ENCODE peak calls at places on chromosomes 1 and 21, in four cellular contexts. P is HL-60, W is K562, D is GM12878. E is an unnamed sample.

GRCh38 chr1:168637350-168637991 is 61.1 kb downstream of the XCL1 start:
- DNase-seq in P (peak), W (peak), D (no peak), E (no peak)

GRCh38 chr21:39663742-39664492 is 51.2 kb downstream of the B3GALT5 start:
- DNase-seq in P (no peak), W (no peak), D (no peak), E (no peak)

GRCh38 chr1:183075861-183076260 is 52.6 kb downstream of the LAMC1 start:
- DNase-seq in P (no peak), W (no peak), D (no peak), E (no peak)

GRCh38 chr1:32393832-32394140 is 455 bp downstream of the BSDC1 start:
- DNase-seq in P (peak), W (no peak), D (no peak), E (no peak)

GRCh38 chr1:26697441-26697977 is 1.7 kb downstream of the ARID1A start:
- DNase-seq in P (no peak), W (no peak), D (no peak), E (no peak)

GRCh38 chr1:55284856-55285255 is 69.7 kb upstream of the USP24 start:
- DNase-seq in P (no peak), W (no peak), D (peak), E (no peak)

GRCh38 chr1:37420461-37420860 is 53.9 kb upstream of the ZC3H12A start:
- DNase-seq in P (no peak), W (no peak), D (no peak), E (no peak)

GRCh38 chr1:24705260-24706073 is 39.8 kb upstream of the CLIC4 start:
- DNase-seq in P (no peak), W (peak), D (peak), E (peak)

GRCh38 chr1:33349081-33349759 is 28.3 kb upstream of the A3GALT2 start:
- DNase-seq in P (peak), W (peak), D (no peak), E (peak)

GRCh38 chr1:209248649-209249279 is 334.8 kb upstream of the CAMK1G start:
- DNase-seq in P (peak), W (peak), D (peak), E (peak)

GRCh38 chr1:155177192-155177917 is 3.7 kb downstream of the TRIM46 start:
- DNase-seq in P (no peak), W (no peak), D (no peak), E (peak)

GRCh38 chr1:190975827-190976226 is 498.2 kb upstream of the BRINP3 start:
- DNase-seq in P (no peak), W (no peak), D (no peak), E (no peak)

GRCh38 chr1:245118066-245118465 is 36.7 kb upstream of the KIF26B start:
- DNase-seq in P (no peak), W (no peak), D (no peak), E (no peak)

GRCh38 chr1:151816548-151816947 is 11.3 kb upstream of the LINGO4 start:
- DNase-seq in P (no peak), W (no peak), D (no peak), E (no peak)

GRCh38 chr1:23559985-23560755 is 869 bp upstream of the ID3 start:
- DNase-seq in P (peak), W (no peak), D (no peak), E (no peak)

GRCh38 chr1:59361766-59362165 is 64.9 kb downstream of the FGGY start:
- DNase-seq in P (no peak), W (peak), D (no peak), E (no peak)

GRCh38 chr21:44416193-44416592 is 39.1 kb upstream of the LRRC3 start:
- DNase-seq in P (no peak), W (no peak), D (no peak), E (no peak)

GRCh38 chr1:170586942-170587593 is 55.1 kb downstream of the GORAB start:
- DNase-seq in P (no peak), W (no peak), D (no peak), E (no peak)

GRCh38 chr1:1433804-1434130 is 1.7 kb upstream of the VWA1 start:
- DNase-seq in P (peak), W (no peak), D (no peak), E (peak)

GRCh38 chr1:51344602-51345299 is 14.4 kb upstream of the TTC39A start:
- DNase-seq in P (no peak), W (peak), D (no peak), E (no peak)

DNA sequence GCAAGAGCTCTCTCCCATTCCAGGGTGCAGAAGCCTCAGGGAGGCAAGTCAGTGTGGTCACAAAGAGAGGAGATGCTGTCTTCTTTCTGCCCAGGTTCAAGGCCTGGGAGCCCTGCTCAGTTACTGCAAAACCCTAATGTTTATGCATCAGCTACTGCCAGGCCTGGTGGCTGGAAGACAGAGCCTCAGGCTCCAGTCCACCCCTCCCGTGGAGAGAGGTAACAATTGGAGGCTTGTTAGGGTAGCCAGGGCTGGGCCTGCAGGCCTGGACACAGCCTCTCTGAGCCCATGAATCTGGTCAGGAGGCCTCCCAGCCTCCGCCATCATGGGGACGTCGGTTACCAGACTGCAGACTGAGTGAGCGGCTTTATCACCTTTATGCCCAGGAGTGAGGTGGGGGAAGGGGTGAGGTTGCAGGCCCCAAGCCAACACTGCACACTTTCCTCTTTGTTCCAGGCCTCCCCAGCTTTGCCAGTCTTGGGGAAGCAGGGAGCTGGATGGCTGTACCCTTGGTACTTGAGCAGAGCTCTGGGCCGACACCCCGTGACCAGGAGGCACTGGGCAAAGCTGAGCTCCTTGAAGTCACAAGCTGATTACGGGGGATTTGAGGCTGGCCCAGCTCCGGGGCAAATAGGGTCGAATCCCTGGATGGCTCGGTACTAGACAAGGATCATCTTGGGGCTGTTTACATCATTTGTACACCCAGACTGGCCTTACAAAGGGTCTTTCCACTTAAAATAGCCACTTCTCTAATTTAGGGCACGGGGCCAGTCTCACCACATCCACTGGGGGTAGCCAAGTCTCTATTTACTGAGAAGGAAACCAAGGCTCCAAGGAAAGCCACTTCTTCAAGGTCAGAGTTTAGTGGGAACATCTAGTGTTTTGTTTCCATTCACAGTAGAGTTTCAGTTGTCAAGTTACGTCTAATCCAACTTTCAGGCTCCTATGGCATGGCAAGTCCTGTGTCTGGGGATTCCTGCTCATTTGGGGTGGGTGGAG is 5.2 kb downstream of the SLC2A1 start:
- DNase-seq in P (no peak), W (no peak), D (no peak), E (no peak)
- TF ChIP-seq SPI1 in P (no peak), W (peak), D (peak), E (peak)

GRCh38 chr1:3368059-3368458 is 86.4 kb upstream of the ARHGEF16 start:
- DNase-seq in P (no peak), W (no peak), D (no peak), E (no peak)

GRCh38 chr1:3368711-3369436 is 85.6 kb upstream of the ARHGEF16 start:
- DNase-seq in P (no peak), W (no peak), D (no peak), E (no peak)

GRCh38 chr1:3370856-3371703 is 83.4 kb upstream of the ARHGEF16 start:
- DNase-seq in P (no peak), W (no peak), D (no peak), E (no peak)

GRCh38 chr1:3367376-3367775 is 87.1 kb upstream of the ARHGEF16 start:
- DNase-seq in P (no peak), W (no peak), D (no peak), E (no peak)

DNA sequence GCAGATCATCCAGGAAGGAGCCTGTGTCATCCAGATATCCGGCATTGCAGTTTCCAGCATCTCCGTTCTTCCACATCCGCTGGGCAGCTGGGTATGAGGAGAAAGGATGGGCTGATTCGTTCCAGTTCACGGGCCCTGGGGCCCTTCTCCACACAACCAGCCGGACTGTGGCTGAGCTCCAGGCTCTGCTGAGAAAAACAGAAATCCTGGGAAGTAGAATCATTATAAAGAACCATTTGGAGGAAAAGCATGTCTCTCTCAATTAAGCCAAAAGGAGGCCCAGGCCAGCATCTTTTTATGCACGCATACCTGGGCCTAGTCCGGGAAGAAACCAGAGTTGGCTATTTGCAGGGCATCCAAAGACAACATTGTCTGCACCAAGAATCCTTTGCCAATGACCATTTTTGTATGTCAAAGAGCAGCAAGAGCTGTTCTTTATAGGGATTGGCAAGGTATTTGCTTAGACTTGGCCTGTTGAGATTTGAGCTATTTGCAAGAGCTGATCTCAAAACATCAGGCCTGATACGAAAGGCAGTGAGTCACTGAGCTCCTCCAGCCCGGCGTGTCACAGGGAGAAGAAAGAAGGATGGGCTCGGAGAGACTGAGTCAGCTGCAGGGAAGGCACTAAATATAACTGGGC is 84.9 kb upstream of the ARHGEF16 start:
- DNase-seq in P (no peak), W (no peak), D (no peak), E (no peak)
- TF ChIP-seq SPI1 in P (no peak), W (no peak), D (no peak), E (no peak)

GRCh38 chr1:243287128-243287470 is 31.3 kb downstream of the SDCCAG8 start:
- DNase-seq in P (no peak), W (no peak), D (no peak), E (no peak)
- TF ChIP-seq SPI1 in P (no peak), W (no peak), D (no peak), E (no peak)

DNA sequence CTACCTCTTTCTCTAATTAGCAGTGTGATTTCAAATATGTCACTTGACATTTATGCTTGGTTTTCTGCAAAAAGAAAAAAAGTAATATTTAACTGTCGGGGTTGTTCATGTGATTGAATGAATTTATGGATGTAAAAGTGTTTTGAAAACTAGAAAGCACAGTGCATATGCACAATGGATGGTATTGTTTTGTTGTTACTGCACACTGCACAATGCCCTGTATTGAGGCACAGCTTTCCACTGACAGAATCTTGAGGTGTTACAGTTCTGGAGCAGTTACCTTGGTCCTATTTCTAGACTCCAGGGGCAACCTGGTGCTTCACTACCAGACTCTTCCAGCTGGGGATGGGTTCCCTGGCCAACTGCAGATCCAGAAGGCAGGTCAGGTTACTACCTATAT is 116.8 kb upstream of the L1TD1 start:
- DNase-seq in P (no peak), W (no peak), D (no peak), E (no peak)
- TF ChIP-seq SPI1 in P (no peak), W (no peak), D (no peak), E (no peak)

GRCh38 chr21:14866859-14867560 is 197.8 kb downstream of the NRIP1 start:
- DNase-seq in P (no peak), W (no peak), D (no peak), E (no peak)

GRCh38 chr21:14858309-14858708 is 206.5 kb downstream of the NRIP1 start:
- DNase-seq in P (no peak), W (no peak), D (no peak), E (no peak)

GRCh38 chr21:14864211-14865021 is 200.4 kb downstream of the NRIP1 start:
- DNase-seq in P (peak), W (peak), D (no peak), E (no peak)

GRCh38 chr21:14863745-14864210 is 201.0 kb downstream of the NRIP1 start:
- DNase-seq in P (peak), W (no peak), D (no peak), E (no peak)

GRCh38 chr21:14862794-14863720 is 201.7 kb downstream of the NRIP1 start:
- DNase-seq in P (no peak), W (peak), D (no peak), E (no peak)
- TF ChIP-seq SPI1 in P (no peak), W (no peak), D (no peak), E (no peak)

DNA sequence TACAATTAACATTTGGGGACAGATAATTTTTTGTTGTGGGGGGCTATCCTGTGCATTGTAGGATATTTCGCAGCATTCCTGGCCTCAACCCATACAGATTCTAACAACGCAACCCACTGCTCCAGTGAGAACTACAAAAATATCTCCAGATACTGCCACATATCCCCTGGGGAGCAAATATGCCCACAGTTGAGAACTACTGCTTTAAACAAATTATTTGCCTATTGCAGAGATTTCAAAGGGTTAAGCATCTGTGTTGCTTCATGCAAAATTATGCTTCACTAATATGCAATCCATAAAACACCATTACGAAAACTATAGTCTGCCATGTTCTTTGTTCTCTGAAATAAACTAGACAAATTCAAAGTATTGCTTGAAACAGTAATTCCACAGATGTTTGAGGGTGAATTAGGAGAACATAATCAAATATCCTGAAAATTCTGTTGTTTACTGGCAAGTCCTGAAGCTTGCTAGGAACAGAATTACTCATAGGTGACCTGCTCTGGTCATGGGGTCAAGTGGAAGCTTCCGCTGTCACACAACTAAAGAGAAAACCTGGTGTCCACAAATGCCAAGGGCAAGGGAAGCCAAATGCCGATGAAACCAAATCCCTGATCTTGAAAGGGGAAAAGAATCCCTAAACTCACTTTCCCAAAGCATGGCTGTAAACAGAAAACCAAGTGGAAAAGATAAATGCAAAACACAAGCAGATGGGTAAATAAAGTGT is 149.4 kb downstream of the RERE start:
- DNase-seq in P (no peak), W (no peak), D (no peak), E (no peak)
- TF ChIP-seq SPI1 in P (no peak), W (no peak), D (no peak), E (no peak)

GRCh38 chr1:181141431-181141910 is 53.0 kb downstream of the IER5 start:
- DNase-seq in P (no peak), W (peak), D (no peak), E (no peak)
- TF ChIP-seq SPI1 in P (no peak), W (peak), D (peak), E (peak)

E was measured in GM12891.